ENCODE peak calls at places on chromosomes 4 and X, in seven cellular contexts. G is endothelial cell, F is coronary artery, R is nephron progenitor cell, Q is Panc1, Z is sigmoid colon, H is MM.1S. V is an unnamed sample.

GRCh38 chr4:140750470-140750869 is 5.7 kb downstream of the TBC1D9 start:
- DNase-seq in G (no peak), F (no peak), R (no peak), Q (no peak), Z (no peak), H (no peak), V (no peak)

GRCh38 chr4:184362338-184362737 is 112.0 kb downstream of the IRF2 start:
- DNase-seq in G (no peak), F (no peak), R (no peak), Q (no peak), Z (no peak), H (no peak), V (no peak)

GRCh38 chr4:103996059-103996458 is 276.3 kb upstream of the TACR3 start:
- DNase-seq in G (no peak), F (no peak), R (no peak), Q (peak), Z (no peak), H (no peak), V (no peak)

GRCh38 chr4:80011636-80012236 is 61.3 kb downstream of the ANTXR2 start:
- DNase-seq in G (no peak), F (no peak), R (no peak), Q (no peak), Z (no peak), H (no peak), V (no peak)

GRCh38 chr4:149751174-149751573 is 64.5 kb downstream of the IQCM start:
- DNase-seq in G (no peak), F (no peak), R (no peak), Q (no peak), Z (no peak), H (no peak), V (no peak)

GRCh38 chr4:3852751-3853150 is 86.6 kb downstream of the ADRA2C start:
- DNase-seq in G (no peak), F (no peak), R (no peak), Q (no peak), Z (no peak), H (no peak), V (no peak)

GRCh38 chr4:126051709-126052424 is 737.1 kb downstream of the FAT4 start:
- DNase-seq in G (no peak), F (no peak), R (no peak), Q (no peak), Z (no peak), H (no peak), V (no peak)

GRCh38 chrX:40863671-40864070 is 128.3 kb upstream of the MED14 start:
- DNase-seq in G (no peak), F (no peak), R (no peak), Q (no peak), Z (no peak), H (no peak), V (no peak)

GRCh38 chr4:123244233-123244632 is 152.4 kb upstream of the SPRY1 start:
- DNase-seq in G (no peak), F (no peak), R (no peak), Q (no peak), Z (peak), H (no peak), V (no peak)

GRCh38 chr4:102564399-102564921 is 63.3 kb downstream of the NFKB1 start:
- DNase-seq in G (no peak), F (no peak), R (no peak), Q (no peak), Z (no peak), H (no peak), V (no peak)

GRCh38 chr4:161936625-161937133 is 227.1 kb downstream of the FSTL5 start:
- DNase-seq in G (no peak), F (no peak), R (no peak), Q (no peak), Z (no peak), H (no peak), V (no peak)

GRCh38 chrX:15399901-15400500 is 15.8 kb upstream of the VEGFD start:
- DNase-seq in G (no peak), F (no peak), R (no peak), Q (no peak), Z (no peak), H (no peak), V (no peak)

GRCh38 chrX:10166731-10167149 is 10.0 kb downstream of the CLCN4 start:
- DNase-seq in G (peak), F (no peak), R (no peak), Q (no peak), Z (no peak), H (no peak), V (no peak)

GRCh38 chr4:30616943-30617646 is 103.1 kb upstream of the PCDH7 start:
- DNase-seq in G (no peak), F (no peak), R (no peak), Q (no peak), Z (no peak), H (no peak), V (no peak)

GRCh38 chr4:1384675-1385372 is 21.4 kb downstream of the NKX1-1 start:
- DNase-seq in G (no peak), F (no peak), R (no peak), Q (no peak), Z (peak), H (no peak), V (no peak)

GRCh38 chrX:49171752-49172279 is at the start of gene PLP2:
- DNase-seq in G (no peak), F (no peak), R (peak), Q (no peak), Z (peak), H (peak), V (no peak)

GRCh38 chr4:10461091-10461849 is 4.0 kb upstream of the ZNF518B start:
- DNase-seq in G (peak), F (no peak), R (peak), Q (peak), Z (no peak), H (peak), V (no peak)

GRCh38 chrX:44228621-44229020 is 114.9 kb downstream of the EFHC2 start:
- DNase-seq in G (no peak), F (no peak), R (no peak), Q (no peak), Z (no peak), H (no peak), V (no peak)

GRCh38 chrX:19776753-19777152 is 110.6 kb downstream of the SH3KBP1 start:
- DNase-seq in G (no peak), F (no peak), R (no peak), Q (no peak), Z (no peak), H (peak), V (no peak)

GRCh38 chr4:87093443-87094123 is 126.8 kb downstream of the KLHL8 start:
- DNase-seq in G (peak), F (no peak), R (no peak), Q (peak), Z (no peak), H (peak), V (no peak)

GRCh38 chr4:107133965-107134364 is 97.9 kb upstream of the DKK2 start:
- DNase-seq in G (no peak), F (no peak), R (no peak), Q (no peak), Z (no peak), H (no peak), V (no peak)

GRCh38 chrX:37047776-37048175 is 39.6 kb downstream of the FAM47C start:
- DNase-seq in G (no peak), F (no peak), R (no peak), Q (no peak), Z (no peak), H (no peak), V (no peak)

GRCh38 chrX:131763674-131764073 is 219.8 kb downstream of the OR13H1 start:
- DNase-seq in G (no peak), F (peak), R (no peak), Q (peak), Z (peak), H (peak), V (peak)

GRCh38 chr4:71554025-71554424 is 215.2 kb downstream of the SLC4A4 start:
- DNase-seq in G (no peak), F (no peak), R (no peak), Q (no peak), Z (no peak), H (no peak), V (no peak)

GRCh38 chrX:120137439-120137838 is 21.0 kb upstream of the RHOXF2 start:
- DNase-seq in G (no peak), F (no peak), R (no peak), Q (no peak), Z (no peak), H (no peak), V (no peak)
- TF ChIP-seq CTCF in G (no peak), F (no peak), R (no peak), Q (peak), Z (no peak), H (no peak), V (no peak)

DNA sequence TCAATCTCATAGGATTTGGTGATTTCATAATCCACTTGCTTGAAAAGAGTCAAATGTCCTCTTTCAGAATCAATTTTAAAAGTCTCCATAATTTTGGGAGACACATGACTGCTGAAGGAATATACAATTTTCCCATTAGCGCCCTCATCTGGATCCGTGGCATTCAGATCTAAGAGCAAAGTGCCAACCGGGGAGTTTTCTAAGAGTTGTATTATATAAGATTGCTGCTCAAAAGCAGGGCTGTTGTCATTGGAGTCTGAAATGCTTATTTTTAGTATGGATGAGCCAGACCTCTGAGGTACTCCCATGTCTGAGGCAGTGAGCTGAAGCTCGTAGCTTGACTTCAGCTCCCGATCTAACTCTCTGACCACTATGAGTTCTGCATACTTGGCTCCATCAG is 1.2 kb downstream of the PCDH18 start:
- DNase-seq in G (no peak), F (no peak), R (no peak), Q (no peak), Z (no peak), H (no peak), V (no peak)
- TF ChIP-seq CTCF in G (no peak), F (no peak), R (peak), Q (peak), Z (no peak), H (peak), V (no peak)

DNA sequence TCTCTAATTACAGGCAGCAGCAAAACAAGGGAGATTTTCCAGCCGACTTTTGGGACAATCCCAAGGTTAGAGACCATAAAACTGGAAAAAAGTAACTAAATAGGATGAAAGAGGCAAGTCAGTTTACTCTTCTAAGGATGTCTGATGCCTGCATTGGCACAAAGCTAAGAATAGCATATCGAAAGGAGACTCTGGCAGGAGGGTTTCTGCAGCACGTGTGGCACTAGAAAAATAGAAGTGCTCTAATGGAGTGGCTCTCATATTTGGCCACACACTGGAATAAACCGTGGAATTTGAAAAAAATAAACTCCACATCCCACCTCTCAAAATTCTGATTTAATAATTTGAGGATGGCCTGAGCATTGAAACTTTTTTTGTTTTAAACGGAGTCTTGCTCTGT is 77.2 kb upstream of the ARSJ start:
- DNase-seq in G (no peak), F (no peak), R (no peak), Q (no peak), Z (no peak), H (no peak), V (no peak)
- TF ChIP-seq CTCF in G (no peak), F (no peak), R (no peak), Q (no peak), Z (no peak), H (no peak), V (no peak)

GRCh38 chr4:134470544-134470943 is 269.0 kb upstream of the PABPC4L start:
- DNase-seq in G (peak), F (no peak), R (no peak), Q (no peak), Z (no peak), H (peak), V (no peak)
- TF ChIP-seq CTCF in G (no peak), F (peak), R (peak), Q (peak), Z (no peak), H (peak), V (no peak)

DNA sequence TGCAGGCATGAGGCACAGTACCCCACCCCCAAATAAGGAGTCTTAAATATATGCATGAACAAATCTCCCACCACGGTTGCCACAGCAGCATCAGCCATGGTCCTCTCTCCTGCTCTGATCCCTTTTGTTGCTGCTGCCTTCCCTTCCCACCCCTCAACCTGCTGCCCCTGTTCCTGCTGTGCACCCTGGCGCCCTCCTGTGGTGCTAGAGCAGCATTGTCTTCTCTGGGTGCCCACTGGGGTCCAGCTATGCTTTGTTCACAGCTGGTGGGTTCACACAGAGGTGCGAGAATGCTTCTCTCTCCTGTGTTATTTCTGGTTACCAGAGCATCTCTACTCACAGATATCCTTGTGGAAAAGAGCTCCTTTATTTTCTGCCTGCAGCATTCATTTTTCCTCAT is 116.2 kb downstream of the GATB start:
- DNase-seq in G (peak), F (no peak), R (peak), Q (no peak), Z (no peak), H (peak), V (no peak)
- TF ChIP-seq CTCF in G (peak), F (no peak), R (peak), Q (peak), Z (no peak), H (peak), V (no peak)

GRCh38 chr4:145213245-145213644 is 32.9 kb upstream of the OTUD4 start:
- DNase-seq in G (no peak), F (no peak), R (no peak), Q (no peak), Z (no peak), H (no peak), V (no peak)

GRCh38 chr4:145217339-145217738 is 37.0 kb upstream of the OTUD4 start:
- DNase-seq in G (no peak), F (no peak), R (no peak), Q (no peak), Z (no peak), H (no peak), V (no peak)

GRCh38 chr4:145218251-145218650 is 37.9 kb upstream of the OTUD4 start:
- DNase-seq in G (no peak), F (no peak), R (no peak), Q (no peak), Z (peak), H (peak), V (no peak)

DNA sequence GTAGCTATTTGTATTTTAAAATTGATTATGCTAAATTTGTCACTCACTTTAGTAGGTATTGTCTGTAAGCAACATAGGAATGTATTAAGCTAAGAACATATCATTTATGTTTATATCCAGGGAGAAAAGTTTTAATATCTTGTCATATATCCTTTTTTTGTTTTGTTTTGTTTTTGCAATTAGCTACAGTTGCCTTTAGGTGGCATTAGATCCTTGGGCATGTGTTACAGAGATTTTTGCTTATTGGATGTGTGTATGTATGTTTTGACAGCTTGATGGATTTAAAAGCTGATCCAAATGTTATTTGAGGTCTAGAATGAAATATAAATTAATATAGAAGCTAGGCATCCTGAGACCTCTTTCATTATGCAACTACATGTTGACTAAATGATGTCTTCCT is 36.1 kb upstream of the OTUD4 start:
- DNase-seq in G (no peak), F (no peak), R (no peak), Q (peak), Z (no peak), H (peak), V (no peak)
- TF ChIP-seq CTCF in G (no peak), F (no peak), R (peak), Q (peak), Z (no peak), H (peak), V (no peak)

V was measured in omental fat pad.